ENCODE peak calls at places on chromosome 16, in four cellular contexts. D is aorta, Y is right atrium auricular region, P is fibroblast of lung. S is an unnamed sample. For H3K27me3, the result is how much of the 10 kb centered on the place peaks cover.

GRCh38 chr16:75921281-75921680 is 195.0 kb upstream of the CPHXL start:
- DNase-seq in D (no peak), Y (no peak), P (no peak), S (peak)

GRCh38 chr16:64428463-64428862 is 693.4 kb downstream of the CDH11 start:
- DNase-seq in D (no peak), Y (no peak), P (peak), S (no peak)

GRCh38 chr16:75621170-75621477 is 2.0 kb downstream of the ADAT1 start:
- DNase-seq in D (no peak), Y (no peak), P (peak), S (no peak)

GRCh38 chr16:29678691-29679267 is at the start of gene QPRT:
- DNase-seq in D (no peak), Y (no peak), P (peak), S (no peak)

GRCh38 chr16:65224471-65224870 is 102.6 kb upstream of the CDH11 start:
- DNase-seq in D (no peak), Y (no peak), P (no peak), S (no peak)

GRCh38 chr16:52621651-52622050 is 74.7 kb upstream of the TOX3 start:
- DNase-seq in D (no peak), Y (no peak), P (no peak), S (no peak)

GRCh38 chr16:17070882-17071592 is 399.7 kb downstream of the XYLT1 start:
- DNase-seq in D (peak), Y (no peak), P (no peak), S (no peak)

GRCh38 chr16:86099326-86099725 is 200.4 kb downstream of the IRF8 start:
- DNase-seq in D (no peak), Y (no peak), P (no peak), S (no peak)

GRCh38 chr16:78673884-78674283 is 574.4 kb downstream of the WWOX start:
- DNase-seq in D (no peak), Y (no peak), P (no peak), S (no peak)

GRCh38 chr16:67718668-67719047 is 458 bp downstream of the GFOD2 start:
- DNase-seq in D (no peak), Y (no peak), P (no peak), S (no peak)

GRCh38 chr16:89052824-89053724 is 40.6 kb upstream of the ACSF3 start:
- DNase-seq in D (no peak), Y (no peak), P (peak), S (no peak)

GRCh38 chr16:89330177-89330856 is 112.8 kb downstream of the ZNF778 start:
- DNase-seq in D (peak), Y (no peak), P (no peak), S (no peak)

GRCh38 chr16:22631264-22631663 is 120.6 kb downstream of the NPIPB5 start:
- DNase-seq in D (no peak), Y (no peak), P (no peak), S (no peak)

GRCh38 chr16:86597126-86597879 is 19.0 kb downstream of the FOXL1 start:
- DNase-seq in D (no peak), Y (no peak), P (no peak), S (no peak)

GRCh38 chr16:399278-400019 is 2.2 kb upstream of the DECR2 start:
- DNase-seq in D (no peak), Y (no peak), P (no peak), S (no peak)

GRCh38 chr16:67396775-67397450 is 3.6 kb upstream of the TPPP3 start:
- DNase-seq in D (no peak), Y (no peak), P (no peak), S (no peak)

DNA sequence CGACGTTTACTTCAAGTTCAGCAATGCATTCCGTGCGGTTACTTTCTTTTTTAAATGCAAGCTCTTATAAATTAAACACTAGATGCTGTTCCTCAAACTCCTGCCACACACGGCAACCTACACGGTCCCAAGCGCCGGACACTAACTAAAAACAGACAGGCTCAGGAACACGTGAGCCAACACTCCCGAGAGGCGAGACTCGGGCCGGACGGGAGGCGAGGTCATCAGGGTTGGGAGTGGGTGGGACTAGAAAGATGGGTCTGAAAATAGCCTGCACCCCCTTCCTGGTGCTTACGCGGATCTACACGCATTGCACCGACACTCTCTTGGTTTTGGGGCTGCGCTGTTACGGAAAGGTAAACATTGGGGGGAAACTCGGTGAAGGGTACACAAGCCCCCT is 6.4 kb downstream of the CLCN7 start:
- DNase-seq in D (no peak), Y (no peak), P (no peak), S (no peak)
- H3K4me3 ChIP-seq in D (no peak), Y (no peak), P (no peak), S (no peak)

DNA sequence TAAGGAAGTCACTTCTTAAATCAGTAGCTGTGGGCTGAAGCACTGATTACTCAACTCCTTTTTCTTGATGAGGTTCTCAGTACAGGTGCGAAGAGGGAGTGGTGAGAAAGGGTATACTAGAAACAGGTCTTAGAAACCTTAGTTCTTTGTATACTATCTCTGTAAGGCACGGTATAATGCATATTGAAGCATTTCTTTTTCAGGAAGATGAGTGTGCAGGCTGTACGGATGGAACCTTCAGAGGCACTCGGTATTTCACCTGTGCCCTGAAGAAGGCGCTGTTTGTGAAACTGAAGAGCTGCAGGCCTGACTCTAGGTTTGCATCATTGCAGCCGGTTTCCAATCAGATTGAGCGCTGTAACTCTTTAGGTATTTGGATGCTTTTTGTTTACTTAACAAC is 39.2 kb downstream of the CYLD start:
- DNase-seq in D (no peak), Y (no peak), P (no peak), S (peak)
- H3K27ac ChIP-seq in D (no peak), Y (no peak), P (no peak), S (no peak)

GRCh38 chr16:3190949-3191353 is 2.9 kb downstream of the OR1F1 start:
- DNase-seq in D (no peak), Y (no peak), P (no peak), S (no peak)
- H3K27me3 ChIP-seq in D (under half), Y (under half), P (under half), S (under half)

GRCh38 chr16:31074073-31074813 is at the start of the genes ZNF646 and ZNF668:
- DNase-seq in D (peak), Y (peak), P (peak), S (peak)
- H3K4me3 ChIP-seq in D (peak), Y (peak), P (peak), S (peak)

GRCh38 chr16:2905241-2905987 is 6.3 kb upstream of the FLYWCH1 start:
- DNase-seq in D (peak), Y (peak), P (peak), S (peak)

GRCh38 chr16:2904100-2904921 is 7.4 kb upstream of the FLYWCH1 start:
- DNase-seq in D (peak), Y (peak), P (peak), S (peak)

GRCh38 chr16:2904922-2905240 is 6.8 kb upstream of the FLYWCH1 start:
- DNase-seq in D (no peak), Y (no peak), P (no peak), S (no peak)

GRCh38 chr16:2902337-2903130 is 9.2 kb upstream of the FLYWCH1 start:
- DNase-seq in D (no peak), Y (no peak), P (no peak), S (no peak)

GRCh38 chr16:2905988-2906387 is 5.7 kb upstream of the FLYWCH1 start:
- DNase-seq in D (no peak), Y (no peak), P (no peak), S (no peak)
- H3K27ac ChIP-seq in D (no peak), Y (peak), P (no peak), S (no peak)

GRCh38 chr16:83013071-83013470 is 386.3 kb downstream of the CDH13 start:
- DNase-seq in D (no peak), Y (no peak), P (no peak), S (no peak)
- H3K27me3 ChIP-seq in D (under half), Y (under half), P (under half), S (under half)

GRCh38 chr16:31135535-31136286 is at the start of gene PRSS8:
- DNase-seq in D (no peak), Y (no peak), P (no peak), S (no peak)
- H3K4me3 ChIP-seq in D (no peak), Y (no peak), P (no peak), S (peak)

GRCh38 chr16:25155553-25156460 is 44.3 kb downstream of the LCMT1 start:
- DNase-seq in D (no peak), Y (no peak), P (no peak), S (no peak)
- H3K27ac ChIP-seq in D (no peak), Y (no peak), P (no peak), S (no peak)

GRCh38 chr16:57752581-57753447 is 17.2 kb downstream of the KATNB1 start:
- DNase-seq in D (peak), Y (no peak), P (no peak), S (no peak)

GRCh38 chr16:57755061-57755684 is 19.6 kb downstream of the KATNB1 start:
- DNase-seq in D (peak), Y (no peak), P (no peak), S (no peak)

GRCh38 chr16:57755726-57756423 is 20.3 kb downstream of the KATNB1 start:
- DNase-seq in D (peak), Y (no peak), P (no peak), S (no peak)

GRCh38 chr16:57753448-57754353 is 18.1 kb downstream of the KATNB1 start:
- DNase-seq in D (peak), Y (no peak), P (no peak), S (no peak)

DNA sequence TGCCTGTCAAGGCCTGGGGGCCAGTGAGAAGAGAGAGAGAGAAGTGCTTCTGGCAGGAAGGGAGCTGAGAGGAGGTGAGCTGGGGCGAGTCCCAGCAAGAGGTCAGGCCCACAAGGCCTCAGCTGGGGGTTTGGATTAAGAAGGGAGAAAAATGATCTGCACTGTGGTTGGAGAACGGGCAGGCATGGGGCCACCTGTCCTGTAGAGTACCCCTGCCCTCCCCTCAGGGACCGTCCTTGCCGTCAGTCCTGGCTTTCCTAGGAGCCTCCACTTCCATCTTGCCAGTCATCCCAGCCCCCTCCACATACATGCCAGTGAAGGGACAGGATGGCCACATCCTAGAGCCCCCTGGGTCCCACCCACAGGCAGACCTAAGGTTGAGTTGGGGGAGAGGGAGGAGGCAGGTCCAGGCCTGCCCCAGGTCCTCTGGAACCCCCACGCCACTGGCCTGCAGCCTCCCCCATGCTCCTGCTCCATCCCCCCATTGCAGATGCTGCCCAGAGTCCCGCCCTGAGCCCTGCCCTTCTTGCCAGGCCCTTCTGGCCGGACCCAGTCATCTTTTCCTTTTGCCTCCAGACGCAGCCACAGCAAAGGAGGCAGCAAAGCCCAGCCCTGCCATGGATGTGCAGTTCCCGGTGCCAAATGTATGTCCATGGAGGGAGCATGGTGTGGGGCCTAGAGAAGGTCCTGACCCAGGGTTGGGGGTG is 18.9 kb downstream of the KATNB1 start:
- DNase-seq in D (no peak), Y (no peak), P (no peak), S (no peak)
- H3K27me3 ChIP-seq in D (under half), Y (under half), P (under half), S (under half)